ENCODE peak calls at places on chromosomes 4 and X, in five cellular contexts. One of them, this sample, is unnamed.

GRCh38 chrX:45758319-45758718 is 557.6 kb upstream of the DIPK2B start:
- DNase-seq in foreskin fibroblast: peak
- DNase-seq in upper lobe of right lung: no peak
- DNase-seq in T-cell: no peak
- DNase-seq in AG20443: peak
- DNase-seq in this sample: peak

GRCh38 chrX:18410038-18410437 is 15.4 kb upstream of the CDKL5 start:
- DNase-seq in foreskin fibroblast: peak
- DNase-seq in upper lobe of right lung: no peak
- DNase-seq in T-cell: no peak
- DNase-seq in AG20443: no peak
- DNase-seq in this sample: peak

GRCh38 chr4:83616252-83616651 is 80.3 kb downstream of the GPAT3 start:
- DNase-seq in foreskin fibroblast: no peak
- DNase-seq in upper lobe of right lung: no peak
- DNase-seq in T-cell: no peak
- DNase-seq in AG20443: no peak
- DNase-seq in this sample: no peak

GRCh38 chrX:153669174-153669890 is 4.3 kb downstream of the PNCK start:
- DNase-seq in foreskin fibroblast: no peak
- DNase-seq in upper lobe of right lung: peak
- DNase-seq in T-cell: peak
- DNase-seq in AG20443: peak
- DNase-seq in this sample: no peak

GRCh38 chr4:78735697-78736096 is 40.5 kb upstream of the BMP2K start:
- DNase-seq in foreskin fibroblast: no peak
- DNase-seq in upper lobe of right lung: no peak
- DNase-seq in T-cell: no peak
- DNase-seq in AG20443: no peak
- DNase-seq in this sample: no peak

GRCh38 chr4:46123872-46124755 is at the start of gene GABRG1:
- DNase-seq in foreskin fibroblast: no peak
- DNase-seq in upper lobe of right lung: peak
- DNase-seq in T-cell: no peak
- DNase-seq in AG20443: no peak
- DNase-seq in this sample: no peak

GRCh38 chrX:24173115-24173847 is 23.8 kb downstream of the ZFX start:
- DNase-seq in foreskin fibroblast: no peak
- DNase-seq in upper lobe of right lung: no peak
- DNase-seq in T-cell: no peak
- DNase-seq in AG20443: no peak
- DNase-seq in this sample: no peak

GRCh38 chr4:47040828-47041227 is 9.5 kb downstream of the GABRB1 start:
- DNase-seq in foreskin fibroblast: no peak
- DNase-seq in upper lobe of right lung: no peak
- DNase-seq in T-cell: no peak
- DNase-seq in AG20443: no peak
- DNase-seq in this sample: no peak

GRCh38 chr4:112361181-112361791 is 64.1 kb downstream of the ALPK1 start:
- DNase-seq in foreskin fibroblast: peak
- DNase-seq in upper lobe of right lung: no peak
- DNase-seq in T-cell: no peak
- DNase-seq in AG20443: no peak
- DNase-seq in this sample: peak

GRCh38 chr4:20378181-20378580 is 126.5 kb downstream of the SLIT2 start:
- DNase-seq in foreskin fibroblast: no peak
- DNase-seq in upper lobe of right lung: no peak
- DNase-seq in T-cell: no peak
- DNase-seq in AG20443: no peak
- DNase-seq in this sample: peak

GRCh38 chrX:9785944-9786741 is at the start of gene SHROOM2:
- DNase-seq in foreskin fibroblast: no peak
- DNase-seq in upper lobe of right lung: peak
- DNase-seq in T-cell: no peak
- DNase-seq in AG20443: no peak
- DNase-seq in this sample: peak

GRCh38 chrX:112612558-112612957 is 67.2 kb downstream of the LHFPL1 start:
- DNase-seq in foreskin fibroblast: no peak
- DNase-seq in upper lobe of right lung: no peak
- DNase-seq in T-cell: no peak
- DNase-seq in AG20443: no peak
- DNase-seq in this sample: no peak

GRCh38 chrX:135416546-135416945 is 5.2 kb upstream of the SMIM10L2A start:
- DNase-seq in foreskin fibroblast: no peak
- DNase-seq in upper lobe of right lung: no peak
- DNase-seq in T-cell: no peak
- DNase-seq in AG20443: no peak
- DNase-seq in this sample: no peak

GRCh38 chr4:91688413-91688812 is 615.4 kb upstream of the GRID2 start:
- DNase-seq in foreskin fibroblast: no peak
- DNase-seq in upper lobe of right lung: no peak
- DNase-seq in T-cell: no peak
- DNase-seq in AG20443: no peak
- DNase-seq in this sample: no peak

GRCh38 chrX:15298201-15298600 is 17.2 kb downstream of the ASB11 start:
- DNase-seq in foreskin fibroblast: no peak
- DNase-seq in upper lobe of right lung: no peak
- DNase-seq in T-cell: no peak
- DNase-seq in AG20443: no peak
- DNase-seq in this sample: peak

GRCh38 chrX:114611018-114611619 is 27.2 kb downstream of the HTR2C start:
- DNase-seq in foreskin fibroblast: peak
- DNase-seq in upper lobe of right lung: no peak
- DNase-seq in T-cell: no peak
- DNase-seq in AG20443: peak
- DNase-seq in this sample: peak

GRCh38 chrX:34528081-34528480 is 129.0 kb downstream of the TMEM47 start:
- DNase-seq in foreskin fibroblast: no peak
- DNase-seq in upper lobe of right lung: no peak
- DNase-seq in T-cell: no peak
- DNase-seq in AG20443: no peak
- DNase-seq in this sample: peak

GRCh38 chr4:168605411-168605810 is 108.6 kb downstream of the PALLD start:
- DNase-seq in foreskin fibroblast: peak
- DNase-seq in upper lobe of right lung: no peak
- DNase-seq in T-cell: no peak
- DNase-seq in AG20443: peak
- DNase-seq in this sample: peak

GRCh38 chr4:175772170-175772685 is 39.8 kb downstream of the GPM6A start:
- DNase-seq in foreskin fibroblast: no peak
- DNase-seq in upper lobe of right lung: no peak
- DNase-seq in T-cell: no peak
- DNase-seq in AG20443: no peak
- DNase-seq in this sample: no peak

GRCh38 chrX:110037181-110037580 is 34.3 kb downstream of the TMEM164 start:
- DNase-seq in foreskin fibroblast: no peak
- DNase-seq in upper lobe of right lung: no peak
- DNase-seq in T-cell: no peak
- DNase-seq in AG20443: no peak
- DNase-seq in this sample: peak

GRCh38 chr4:52259978-52260377 is 208.9 kb downstream of the SPATA18 start:
- DNase-seq in foreskin fibroblast: no peak
- DNase-seq in upper lobe of right lung: no peak
- DNase-seq in T-cell: no peak
- DNase-seq in AG20443: no peak
- DNase-seq in this sample: no peak

GRCh38 chr4:136329042-136329662 is 1203.1 kb downstream of the PCDH18 start:
- DNase-seq in foreskin fibroblast: no peak
- DNase-seq in upper lobe of right lung: no peak
- DNase-seq in T-cell: no peak
- DNase-seq in AG20443: no peak
- DNase-seq in this sample: no peak

GRCh38 chr4:170231377-170231776 is 141.6 kb upstream of the AADAT start:
- DNase-seq in foreskin fibroblast: no peak
- DNase-seq in upper lobe of right lung: no peak
- DNase-seq in T-cell: no peak
- DNase-seq in AG20443: no peak
- DNase-seq in this sample: no peak

GRCh38 chrX:130878350-130879341 is 24.4 kb downstream of the ENOX2 start:
- DNase-seq in foreskin fibroblast: peak
- DNase-seq in upper lobe of right lung: no peak
- DNase-seq in T-cell: no peak
- DNase-seq in AG20443: peak
- DNase-seq in this sample: peak

GRCh38 chr4:94214703-94215360 is 7.2 kb downstream of the SMARCAD1 start:
- DNase-seq in foreskin fibroblast: no peak
- DNase-seq in upper lobe of right lung: no peak
- DNase-seq in T-cell: no peak
- DNase-seq in AG20443: no peak
- DNase-seq in this sample: no peak

GRCh38 chrX:125810856-125811255 is 355.2 kb downstream of the DCAF12L2 start:
- DNase-seq in foreskin fibroblast: no peak
- DNase-seq in upper lobe of right lung: no peak
- DNase-seq in T-cell: no peak
- DNase-seq in AG20443: no peak
- DNase-seq in this sample: no peak

GRCh38 chr4:176840166-176840565 is 47.4 kb upstream of the VEGFC start:
- DNase-seq in foreskin fibroblast: no peak
- DNase-seq in upper lobe of right lung: no peak
- DNase-seq in T-cell: no peak
- DNase-seq in AG20443: no peak
- DNase-seq in this sample: no peak

GRCh38 chr4:88828846-88829245 is 131.2 kb upstream of the NAP1L5 start:
- DNase-seq in foreskin fibroblast: no peak
- DNase-seq in upper lobe of right lung: no peak
- DNase-seq in T-cell: no peak
- DNase-seq in AG20443: no peak
- DNase-seq in this sample: peak

GRCh38 chrX:50098241-50098640 is 102.6 kb downstream of the AKAP4 start:
- DNase-seq in foreskin fibroblast: no peak
- DNase-seq in upper lobe of right lung: no peak
- DNase-seq in T-cell: no peak
- DNase-seq in AG20443: no peak
- DNase-seq in this sample: no peak

This sample was measured in cardiac fibroblast.